ENCODE peak calls at places on chromosomes 5 and 9, in seven cellular contexts. K is right cardiac atrium, P is astrocyte, R is H9, A is cardiac muscle cell, Q is tibial nerve, E is DND-41. T is an unnamed sample.
A peak's percentile ranks its signal among the peaks of the same experiment; 100 is the strongest.

GRCh38 chr9:96100385-96100978 is 201.5 kb downstream of the HSD17B3 start:
- DNase-seq in A (no peak), R (no peak), Q (no peak), P (no peak), E (peak; percentile 75), K (no peak), T (no peak)

GRCh38 chr9:86795861-86796497 is 151.3 kb downstream of the GAS1 start:
- DNase-seq in K (peak; percentile 65), P (peak; percentile 60), E (no peak), R (no peak), A (no peak), Q (peak; percentile 65), T (no peak)

GRCh38 chr9:128497824-128498610 is 6.5 kb upstream of the GLE1 start:
- DNase-seq in P (no peak), A (no peak), R (no peak), E (no peak), Q (no peak), K (no peak), T (no peak)

GRCh38 chr5:44332360-44332971 is 56.8 kb downstream of the FGF10 start:
- DNase-seq in Q (no peak), E (no peak), R (no peak), A (peak; percentile 71), K (no peak), P (no peak), T (no peak)

GRCh38 chr5:157857821-157858526 is 971 bp downstream of the CLINT1 start:
- DNase-seq in K (no peak), Q (no peak), E (no peak), P (peak; percentile 42), A (peak; percentile 11), R (no peak), T (no peak)

GRCh38 chr9:87076825-87077224 is 129.5 kb upstream of the GAS1 start:
- DNase-seq in Q (no peak), K (no peak), E (no peak), A (no peak), R (no peak), P (peak; percentile 2), T (no peak)

GRCh38 chr5:149317281-149318048 is 27.8 kb upstream of the GRPEL2 start:
- DNase-seq in R (no peak), K (no peak), A (peak; percentile 59), Q (peak; percentile 26), E (peak; percentile 21), P (no peak), T (no peak)

GRCh38 chr5:133944263-133945230 is 23.9 kb downstream of the C5orf15 start:
- DNase-seq in R (peak; percentile 65), P (peak; percentile 23), Q (no peak), E (peak; percentile 36), A (peak; percentile 82), K (peak; percentile 37), T (peak; percentile 34)

GRCh38 chr5:116525680-116526079 is 48.9 kb downstream of the SEMA6A start:
- DNase-seq in A (no peak), K (no peak), R (no peak), E (no peak), Q (no peak), P (no peak), T (no peak)

GRCh38 chr9:127181315-127181580 is 58.8 kb upstream of the ANGPTL2 start:
- DNase-seq in A (no peak), Q (no peak), E (no peak), R (no peak), P (no peak), K (no peak), T (no peak)

DNA sequence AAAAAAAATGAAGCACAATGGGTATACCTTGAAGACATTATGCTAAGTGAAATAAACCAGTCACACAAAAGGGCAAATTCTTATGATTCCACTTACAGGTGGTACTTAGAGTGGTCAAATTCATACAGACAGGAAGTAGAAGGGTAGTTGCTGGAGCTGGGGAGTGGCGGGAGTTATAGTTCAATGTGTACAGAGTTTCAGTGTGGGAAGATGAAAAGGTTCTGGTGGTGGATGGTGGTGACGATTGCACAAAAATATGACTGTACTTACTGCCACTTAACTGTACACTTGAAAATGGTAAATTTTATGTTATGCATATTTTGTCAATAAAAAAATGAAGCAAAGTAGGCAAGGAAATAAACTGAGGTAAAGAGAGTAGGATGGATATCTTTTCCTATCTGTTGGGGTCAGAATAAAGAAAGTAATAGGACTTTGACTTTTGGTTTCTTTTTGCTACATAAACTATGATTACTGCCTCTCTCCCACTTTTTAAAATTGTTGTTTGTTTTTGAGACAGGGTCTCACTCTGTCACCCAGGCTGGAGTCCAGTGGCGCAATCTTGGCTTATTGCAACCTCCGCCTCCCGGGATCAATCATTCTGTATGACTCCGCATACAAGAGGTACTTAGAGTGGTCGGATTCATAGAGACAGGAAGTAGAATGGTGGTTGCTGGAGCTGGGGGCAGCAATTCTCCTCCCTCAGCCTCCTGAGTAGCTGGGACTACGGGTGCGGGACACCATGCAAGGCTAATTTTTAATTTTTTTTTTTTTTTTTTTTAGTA is 4.0 kb upstream of the PSAT1 start:
- DNase-seq in E (no peak), K (no peak), P (no peak), A (no peak), R (no peak), Q (no peak), T (no peak)
- H3K4me1 ChIP-seq in E (no peaks in the 10 kb centered on the region), K (no peaks in the 10 kb centered on the region), P (peaks cover 8% of the 10 kb centered on the region), A (peaks cover 5% of the 10 kb centered on the region), R (no peaks in the 10 kb centered on the region), Q (no peaks in the 10 kb centered on the region), T (peaks cover 19% of the 10 kb centered on the region)

DNA sequence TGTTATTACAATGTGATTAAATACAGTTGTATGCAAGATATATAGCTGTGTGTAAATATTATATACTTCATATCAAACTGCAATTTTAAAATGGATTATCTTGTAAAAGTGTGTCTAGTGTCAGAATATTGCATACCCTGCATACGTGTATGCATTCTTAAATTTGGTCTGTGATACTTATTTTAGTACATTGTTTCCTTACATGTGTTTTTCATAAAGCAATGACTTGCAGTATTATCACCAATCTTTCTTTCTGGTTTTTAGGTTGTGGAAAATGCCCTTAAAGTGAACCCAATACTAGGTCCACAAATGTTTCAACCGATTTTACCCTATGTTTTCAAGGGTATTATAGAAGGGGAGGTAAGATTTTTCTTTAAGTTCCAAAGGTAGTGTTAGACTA is 28.5 kb upstream of the LRRC70 start:
- DNase-seq in P (no peak), Q (no peak), E (no peak), K (no peak), A (no peak), R (no peak), T (no peak)
- H3K9me3 ChIP-seq in P (no peaks in the 10 kb centered on the region), Q (no peaks in the 10 kb centered on the region), E (no peaks in the 10 kb centered on the region), K (no peaks in the 10 kb centered on the region), A (no peaks in the 10 kb centered on the region), R (no peaks in the 10 kb centered on the region), T (no peaks in the 10 kb centered on the region)

GRCh38 chr5:68251386-68251785 is 35.8 kb downstream of the PIK3R1 start:
- DNase-seq in A (no peak), Q (no peak), E (peak; percentile 75), P (peak; percentile 40), R (no peak), K (no peak), T (no peak)
- H3K4me1 ChIP-seq in A (peaks cover 28% of the 10 kb centered on the region), Q (peaks cover 3% of the 10 kb centered on the region), E (peaks cover 85% of the 10 kb centered on the region), P (peaks cover 10% of the 10 kb centered on the region), R (peaks cover 11% of the 10 kb centered on the region), K (peaks cover 26% of the 10 kb centered on the region), T (peaks cover 69% of the 10 kb centered on the region)

GRCh38 chr5:91591076-91591475 is 208.0 kb upstream of the ARRDC3 start:
- DNase-seq in Q (no peak), A (no peak), P (no peak), R (no peak), E (no peak), K (no peak), T (no peak)
- H3K9me3 ChIP-seq in Q (peaks cover 3% of the 10 kb centered on the region), A (peaks cover 3% of the 10 kb centered on the region), P (no peaks in the 10 kb centered on the region), R (peaks cover 6% of the 10 kb centered on the region), E (peaks cover 20% of the 10 kb centered on the region), K (no peaks in the 10 kb centered on the region), T (peaks cover 58% of the 10 kb centered on the region)